ENCODE peak calls at places on chromosome 19, in eight cellular contexts. H is CD8-positive, alpha-beta memory T cell; N is tibial artery; I is endothelial cell; K is activated CD4-positive, CD25-positive, alpha-beta regulatory T cell treated with anti-CD3 and anti-CD28 coated beads, Interleukin-2, amount 50 U/mL, for 16 hours; P is KG1; R is T-helper 17 cell; E is WTC11. X is an unnamed sample.

GRCh38 chr19:56750658-56751057 is 79.1 kb upstream of the ZNF835 start:
- DNase-seq in H (no peak), N (no peak), I (no peak), K (no peak), P (no peak), R (no peak), E (no peak), X (no peak)

GRCh38 chr19:56085571-56086275 is 35.4 kb downstream of the ZNF787 start:
- DNase-seq in H (no peak), N (no peak), I (no peak), K (no peak), P (no peak), R (no peak), E (no peak), X (no peak)

GRCh38 chr19:30360378-30361106 is 11.6 kb upstream of the ZNF536 start:
- DNase-seq in H (no peak), N (no peak), I (peak; percentile 35), K (no peak), P (no peak), R (no peak), E (no peak), X (no peak)

GRCh38 chr19:45443462-45444317 is 20.0 kb upstream of the ERCC1 start:
- DNase-seq in H (peak; percentile 73), N (peak; percentile 99), I (peak; percentile 99), K (no peak), P (no peak), R (peak; percentile 49), E (peak; percentile 96), X (no peak)

GRCh38 chr19:18464646-18465045 is 26.7 kb upstream of the ISYNA1 start:
- DNase-seq in H (no peak), N (peak; percentile 96), I (no peak), K (no peak), P (no peak), R (no peak), E (no peak), X (no peak)

GRCh38 chr19:41225238-41226052 is 6.4 kb downstream of the AXL start:
- DNase-seq in H (no peak), N (peak; percentile 90), I (no peak), K (peak; percentile 10), P (no peak), R (no peak), E (peak; percentile 63), X (peak; percentile 94)

GRCh38 chr19:46785054-46785979 is 3.1 kb downstream of the SLC1A5 start:
- DNase-seq in H (no peak), N (no peak), I (no peak), K (no peak), P (no peak), R (no peak), E (no peak), X (no peak)

GRCh38 chr19:13262450-13262849 is 112.2 kb downstream of the IER2 start:
- DNase-seq in H (no peak), N (no peak), I (no peak), K (no peak), P (peak; percentile 54), R (no peak), E (no peak), X (no peak)

GRCh38 chr19:49447485-49448431 is 3.9 kb downstream of the PIH1D1 start:
- DNase-seq in H (no peak), N (no peak), I (no peak), K (no peak), P (no peak), R (no peak), E (peak; percentile 91), X (no peak)

GRCh38 chr19:41569481-41570150 is 6.3 kb upstream of the CEACAM21 start:
- DNase-seq in H (no peak), N (no peak), I (no peak), K (no peak), P (no peak), R (no peak), E (no peak), X (no peak)

GRCh38 chr19:39746836-39747529 is 9.2 kb upstream of the CLC start:
- DNase-seq in H (no peak), N (no peak), I (no peak), K (no peak), P (no peak), R (no peak), E (no peak), X (no peak)

GRCh38 chr19:54389556-54389955 is 24.8 kb upstream of the LAIR1 start:
- DNase-seq in H (no peak), N (no peak), I (no peak), K (no peak), P (no peak), R (no peak), E (no peak), X (no peak)

GRCh38 chr19:32123355-32123940 is 222.0 kb upstream of the ZNF507 start:
- DNase-seq in H (no peak), N (no peak), I (no peak), K (no peak), P (no peak), R (no peak), E (no peak), X (no peak)

GRCh38 chr19:31353826-31354225 is 4.6 kb upstream of the TSHZ3 start:
- DNase-seq in H (no peak), N (no peak), I (peak; percentile 38), K (no peak), P (no peak), R (no peak), E (peak; percentile 43), X (no peak)

GRCh38 chr19:48967346-48968178 is 2.5 kb downstream of the FTL start:
- DNase-seq in H (no peak), N (peak; percentile 80), I (no peak), K (no peak), P (peak; percentile 26), R (no peak), E (no peak), X (no peak)

GRCh38 chr19:9917322-9917721 is 19.0 kb downstream of the OLFM2 start:
- DNase-seq in H (no peak), N (no peak), I (peak; percentile 44), K (no peak), P (no peak), R (no peak), E (peak; percentile 47), X (no peak)

GRCh38 chr19:42281175-42282035 is 12.4 kb downstream of the CIC start:
- DNase-seq in H (no peak), N (peak; percentile 88), I (no peak), K (no peak), P (no peak), R (no peak), E (no peak), X (peak; percentile 65)

GRCh38 chr19:5967571-5967970 is 10.4 kb downstream of the RANBP3 start:
- DNase-seq in H (no peak), N (no peak), I (no peak), K (no peak), P (no peak), R (no peak), E (no peak), X (no peak)

GRCh38 chr19:39296055-39296645 is at the start of gene IFNL1:
- DNase-seq in H (peak; percentile 19), N (peak; percentile 25), I (no peak), K (no peak), P (no peak), R (no peak), E (no peak), X (no peak)

GRCh38 chr19:55383279-55383788 is 758 bp downstream of the TMEM238 start:
- DNase-seq in H (no peak), N (no peak), I (no peak), K (no peak), P (no peak), R (no peak), E (no peak), X (no peak)

GRCh38 chr19:2534374-2535050 is 58.6 kb downstream of the GADD45B start:
- DNase-seq in H (no peak), N (no peak), I (no peak), K (no peak), P (no peak), R (no peak), E (no peak), X (no peak)

GRCh38 chr19:38949580-38950367 is 19.0 kb downstream of the MRPS12 start:
- DNase-seq in H (peak; percentile 77), N (peak; percentile 84), I (peak; percentile 90), K (peak; percentile 49), P (no peak), R (peak; percentile 72), E (peak; percentile 100), X (no peak)

GRCh38 chr19:39126593-39127187 is 1.1 kb downstream of the PAK4 start:
- DNase-seq in H (no peak), N (no peak), I (no peak), K (no peak), P (no peak), R (no peak), E (no peak), X (no peak)

GRCh38 chr19:42461700-42462324 is 19.1 kb upstream of the CXCL17 start:
- DNase-seq in H (no peak), N (no peak), I (no peak), K (no peak), P (no peak), R (no peak), E (no peak), X (no peak)

GRCh38 chr19:17528610-17529009 is 17.2 kb downstream of the PGLS start:
- DNase-seq in H (no peak), N (no peak), I (no peak), K (no peak), P (no peak), R (no peak), E (no peak), X (no peak)

X was measured in keratinocyte.